ENCODE peak calls at places on chromosomes 12 and 14, in seven cellular contexts. P is aorta; R is CD8-positive, alpha-beta memory T cell; I is breast epithelium; O is A549; E is left ventricle myocardium inferior; N is neuronal stem cell. G is an unnamed sample.

GRCh38 chr14:95043314-95043713 is 114.0 kb downstream of the DICER1 start:
- DNase-seq in I (no peak), P (no peak), O (no peak), R (no peak), E (no peak), N (no peak), G (no peak)

GRCh38 chr12:124434364-124434763 is 133.0 kb downstream of the NCOR2 start:
- DNase-seq in R (no peak), O (no peak), E (no peak), P (no peak), N (no peak), I (no peak), G (no peak)

GRCh38 chr12:69284131-69284530 is 44.8 kb downstream of the CPSF6 start:
- DNase-seq in P (peak; percentile 87), O (peak; percentile 79), I (no peak), E (peak; percentile 81), N (peak; percentile 12), R (peak; percentile 8), G (peak; percentile 68)

GRCh38 chr12:109710279-109710746 is 3.3 kb upstream of the FAM222A start:
- DNase-seq in P (no peak), I (no peak), N (no peak), O (no peak), R (no peak), E (no peak), G (no peak)

GRCh38 chr14:42192659-42193425 is 586.2 kb downstream of the LRFN5 start:
- DNase-seq in R (no peak), N (no peak), P (no peak), I (no peak), E (no peak), O (peak; percentile 93), G (no peak)

GRCh38 chr12:32031109-32031508 is 71.9 kb downstream of the RESF1 start:
- DNase-seq in P (no peak), O (no peak), R (no peak), E (no peak), I (no peak), N (no peak), G (no peak)

GRCh38 chr14:33676135-33676566 is 274.7 kb downstream of the EGLN3 start:
- DNase-seq in I (no peak), E (peak; percentile 20), R (no peak), P (peak; percentile 49), O (peak; percentile 37), N (peak; percentile 37), G (peak; percentile 77)

GRCh38 chr14:85233756-85234545 is 296.0 kb upstream of the FLRT2 start:
- DNase-seq in P (no peak), N (no peak), E (no peak), I (no peak), O (peak; percentile 72), R (no peak), G (peak; percentile 63)

GRCh38 chr14:68182492-68182891 is 362.9 kb downstream of the RAD51B start:
- DNase-seq in R (no peak), N (no peak), P (no peak), I (no peak), O (no peak), E (no peak), G (no peak)

GRCh38 chr14:90632451-90632850 is 183.8 kb downstream of the TTC7B start:
- DNase-seq in P (no peak), I (no peak), E (no peak), N (no peak), R (no peak), O (no peak), G (no peak)

GRCh38 chr14:98935921-98936320 is 336.1 kb downstream of the BCL11B start:
- DNase-seq in I (no peak), P (no peak), O (no peak), R (no peak), N (no peak), E (no peak), G (no peak)

GRCh38 chr14:63266106-63266505 is 52.6 kb downstream of the GPHB5 start:
- DNase-seq in R (no peak), I (no peak), P (no peak), E (no peak), O (no peak), N (no peak), G (no peak)

GRCh38 chr12:123344086-123344485 is 20.6 kb downstream of the SBNO1 start:
- DNase-seq in P (no peak), E (no peak), R (no peak), I (no peak), N (no peak), O (no peak), G (no peak)

DNA sequence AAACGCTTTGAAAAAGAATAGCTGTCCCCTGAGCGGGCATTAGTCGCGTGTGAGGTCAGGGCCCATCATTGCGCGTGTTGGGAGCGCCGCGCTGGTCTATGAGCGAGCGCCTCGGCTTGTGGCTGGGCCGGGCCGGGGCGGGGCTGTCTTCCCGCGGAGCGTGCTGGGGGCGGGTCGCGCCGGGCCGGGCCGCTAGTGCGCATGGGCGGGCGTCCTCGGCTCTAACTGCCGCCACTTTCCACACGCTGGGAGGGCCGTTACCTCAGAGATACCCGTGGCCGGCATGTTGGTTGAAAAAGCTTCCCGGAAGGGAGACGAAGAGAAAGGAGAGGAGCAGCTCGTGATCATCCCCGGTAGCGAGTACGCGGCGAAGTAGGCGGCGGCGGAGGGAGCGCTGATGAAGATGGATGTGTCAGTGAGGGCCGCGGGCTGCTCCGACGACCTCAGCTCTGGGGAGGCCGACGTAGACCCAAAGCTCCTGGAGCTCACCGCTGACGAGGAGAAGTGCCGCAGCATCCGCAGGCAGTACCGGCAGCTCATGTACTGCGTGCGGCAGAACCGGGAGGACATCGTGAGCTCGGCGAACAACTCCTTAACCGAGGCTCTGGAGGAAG is at the start of gene EID3:
- DNase-seq in E (peak; percentile 93), R (peak; percentile 90), I (peak; percentile 78), N (peak; percentile 51), P (peak; percentile 95), O (peak; percentile 90), G (no peak)
- H3K4me3 ChIP-seq in E (peak within 1 kb of the TSS; percentile 70), R (peak within 1 kb of the TSS; percentile 71), I (peak within 1 kb of the TSS; percentile 51), N (peak within 1 kb of the TSS; percentile 51), P (peak within 1 kb of the TSS; percentile 17), O (peak within 1 kb of the TSS; percentile 68), G (no peak within 1 kb of the TSS)

DNA sequence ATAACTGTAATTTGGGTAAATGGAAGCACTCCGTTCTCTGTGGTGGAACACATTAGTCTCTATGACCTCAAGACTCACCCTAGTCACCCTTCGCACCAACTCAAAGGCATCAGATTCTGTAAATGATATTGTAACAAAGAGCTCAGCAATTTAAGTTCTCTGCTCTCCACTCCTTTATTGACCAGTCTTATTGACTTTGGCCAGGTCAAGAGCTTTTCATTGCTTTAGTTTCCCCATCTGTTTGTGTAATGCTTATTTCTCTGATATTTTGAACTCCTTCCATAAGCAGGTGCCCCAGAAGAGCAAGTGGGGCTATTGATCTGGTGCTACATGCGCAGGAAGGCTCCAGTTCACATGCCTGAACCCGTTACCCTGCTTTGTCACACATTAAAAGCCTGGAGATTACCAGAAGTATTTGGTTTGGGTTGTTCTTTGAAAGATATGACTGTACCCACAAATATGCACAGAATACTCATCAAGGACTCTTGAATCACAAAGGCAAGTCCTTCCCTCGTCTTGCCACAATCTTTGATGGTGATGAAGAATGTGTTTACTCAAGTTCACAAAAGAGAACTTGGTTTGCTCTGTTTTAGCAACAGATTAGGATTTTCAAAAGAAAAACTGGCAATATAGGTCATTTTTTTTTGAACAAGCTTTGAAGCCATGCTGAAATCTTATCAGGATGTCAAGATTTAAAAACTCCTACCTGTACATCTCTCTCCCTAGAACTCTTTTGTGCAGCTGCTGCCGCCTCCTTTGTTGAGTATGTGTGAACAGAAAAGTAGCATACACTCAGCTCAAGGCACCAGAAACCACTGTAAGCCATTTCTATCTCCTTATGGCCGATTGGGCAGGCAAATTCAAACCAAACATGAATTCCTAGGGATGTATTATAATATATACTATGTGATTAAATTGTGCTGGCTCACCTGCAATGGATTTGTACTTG is 193.9 kb downstream of the BCAT1 start:
- DNase-seq in N (no peak), I (no peak), O (no peak), E (no peak), R (no peak), P (no peak), G (peak; percentile 56)
- H3K4me1 ChIP-seq in N (peaks cover 5% of the 10 kb centered on the region), I (no peaks in the 10 kb centered on the region), O (no peaks in the 10 kb centered on the region), E (no peaks in the 10 kb centered on the region), R (no peaks in the 10 kb centered on the region), P (no peaks in the 10 kb centered on the region), G (peaks cover 60% of the 10 kb centered on the region)

GRCh38 chr14:61382842-61383241 is 61.5 kb downstream of the PRKCH start:
- DNase-seq in I (no peak), P (no peak), R (no peak), O (no peak), N (no peak), E (no peak), G (no peak)

GRCh38 chr14:61381589-61381988 is 60.2 kb downstream of the PRKCH start:
- DNase-seq in O (no peak), R (no peak), I (peak; percentile 30), N (no peak), E (no peak), P (no peak), G (no peak)

GRCh38 chr14:61379639-61380184 is 58.3 kb downstream of the PRKCH start:
- DNase-seq in I (no peak), R (no peak), E (no peak), O (no peak), N (no peak), P (no peak), G (no peak)

GRCh38 chr14:61385002-61385685 is 63.8 kb downstream of the PRKCH start:
- DNase-seq in I (no peak), E (no peak), N (no peak), P (no peak), R (peak; percentile 44), O (no peak), G (peak; percentile 27)

DNA sequence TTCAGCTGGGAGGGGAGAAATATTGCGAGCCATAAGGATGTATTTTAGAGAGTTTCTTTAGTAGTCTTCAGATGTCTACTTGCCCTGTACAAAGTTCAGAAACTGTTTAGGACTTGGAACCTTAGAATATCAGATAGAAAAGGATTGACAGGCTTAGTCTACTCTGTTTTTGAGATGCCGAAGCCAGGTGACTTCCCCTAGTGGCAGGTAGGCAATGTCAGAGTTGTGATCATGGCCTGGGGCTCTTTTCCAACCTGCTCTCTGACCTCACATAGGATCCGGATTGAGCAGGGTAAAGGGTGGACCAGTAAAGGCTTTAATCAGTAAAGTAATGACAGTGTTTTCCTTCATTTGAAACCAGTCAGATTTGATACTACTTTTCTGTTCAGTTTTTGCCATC is 59.6 kb downstream of the PRKCH start:
- DNase-seq in P (no peak), I (no peak), R (no peak), O (no peak), E (no peak), N (no peak), G (no peak)
- H3K27ac ChIP-seq in P (no peak overlapping the region), I (no peak overlapping the region), R (no peak overlapping the region), O (no peak overlapping the region), E (no peak overlapping the region), N (no peak overlapping the region), G (no peak overlapping the region)

GRCh38 chr12:6824962-6825381 is 3.2 kb upstream of the P3H3 start:
- DNase-seq in I (no peak), E (no peak), R (no peak), O (no peak), P (peak; percentile 41), N (no peak), G (no peak)
- H3K4me3 ChIP-seq in I (peak overlapping the region; percentile 23), E (peak overlapping the region; percentile 26), R (no peak overlapping the region), O (no peak overlapping the region), P (no peak overlapping the region), N (no peak overlapping the region), G (no peak overlapping the region)

DNA sequence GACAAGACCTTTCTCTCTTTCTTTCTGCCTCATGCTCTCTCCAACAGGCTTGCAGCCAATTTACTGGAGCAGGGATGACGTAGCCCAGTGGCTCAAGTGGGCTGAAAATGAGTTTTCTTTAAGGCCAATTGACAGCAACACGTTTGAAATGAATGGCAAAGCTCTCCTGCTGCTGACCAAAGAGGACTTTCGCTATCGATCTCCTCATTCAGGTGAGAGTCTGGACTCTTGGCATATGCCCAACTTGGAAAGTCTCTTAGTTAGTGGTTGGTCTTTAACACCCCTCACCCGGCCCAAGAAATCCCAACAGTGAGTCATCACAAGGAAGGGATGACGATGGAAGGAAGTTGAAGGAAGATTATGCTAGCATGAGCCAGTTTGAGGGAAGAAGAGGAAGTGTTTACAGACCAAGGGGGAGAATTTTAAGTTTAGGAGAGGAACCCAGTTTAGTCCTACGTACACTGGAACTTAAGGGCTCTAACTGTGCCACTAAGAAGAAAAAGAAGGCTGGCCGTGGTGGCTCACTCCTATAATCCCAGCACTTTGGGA is 189.7 kb downstream of the ETV6 start:
- DNase-seq in R (no peak), I (no peak), E (no peak), N (no peak), P (peak; percentile 73), O (no peak), G (no peak)
- H3K4me1 ChIP-seq in R (peaks cover 5% of the 10 kb centered on the region), I (no peaks in the 10 kb centered on the region), E (peaks cover 64% of the 10 kb centered on the region), N (no peaks in the 10 kb centered on the region), P (peaks cover 3% of the 10 kb centered on the region), O (peaks cover 12% of the 10 kb centered on the region), G (peaks cover 26% of the 10 kb centered on the region)

G was measured in SJSA1.